ENCODE peak calls at places on chromosomes 12 and 14, in five cellular contexts. J, U, E, W and O are unnamed samples.

GRCh38 chr14:35404246-35404495 is 378 bp downstream of the NFKBIA start:
- DNase-seq in U (no peak), J (no peak), E (no peak), W (no peak), O (no peak)

GRCh38 chr12:57460457-57461325 is 1.1 kb downstream of the GLI1 start:
- DNase-seq in J (no peak), W (no peak), E (no peak), U (peak; percentile 71), O (peak; percentile 74)

GRCh38 chr12:6548556-6549378 is 7.1 kb downstream of the IFFO1 start:
- DNase-seq in U (no peak), J (no peak), E (no peak), W (no peak), O (no peak)

GRCh38 chr14:20855652-20856291 is 35.4 kb upstream of the RNASE3 start:
- DNase-seq in W (no peak), E (peak; percentile 13), U (peak; percentile 86), J (peak; percentile 66), O (peak; percentile 82)

GRCh38 chr14:23828001-23828400 is 125.6 kb upstream of the DHRS4 start:
- DNase-seq in E (no peak), W (no peak), J (no peak), U (no peak), O (no peak)

GRCh38 chr12:106285993-106286392 is 16.5 kb upstream of the TCP11L2 start:
- DNase-seq in U (peak; percentile 74), J (no peak), W (no peak), E (no peak), O (peak; percentile 24)

GRCh38 chr14:44700184-44700583 is 193.1 kb upstream of the FSCB start:
- DNase-seq in W (no peak), J (no peak), E (no peak), U (no peak), O (no peak)

GRCh38 chr14:75258079-75258802 is 20.4 kb upstream of the FOS start:
- DNase-seq in W (no peak), J (peak; percentile 43), U (no peak), E (no peak), O (no peak)

GRCh38 chr14:66717571-66718140 is 209.7 kb downstream of the GPHN start:
- DNase-seq in U (no peak), E (no peak), J (no peak), W (no peak), O (no peak)

GRCh38 chr14:45377201-45377600 is 124.2 kb upstream of the MIS18BP1 start:
- DNase-seq in J (no peak), U (no peak), W (no peak), E (no peak), O (no peak)